ENCODE peak calls at places on chromosomes 11 and 22, in five cellular contexts. I is nephron progenitor cell; Q is CD8-positive, alpha-beta T cell; W is HEK293T; O is activated CD4-positive, alpha-beta T cell treated with anti-CD3 and anti-CD28 coated beads for 36 hours. V is an unnamed sample.

GRCh38 chr11:67308031-67308866 is 4.9 kb downstream of the SSH3 start:
- DNase-seq in I (no peak), Q (no peak), W (no peak), O (no peak), V (no peak)

GRCh38 chr11:40255457-40255856 is 1204.0 kb downstream of the LRRC4C start:
- DNase-seq in I (no peak), Q (no peak), W (no peak), O (no peak), V (no peak)

GRCh38 chr11:79708319-79708928 is 267.6 kb upstream of the TENM4 start:
- DNase-seq in I (peak; percentile 33), Q (no peak), W (peak; percentile 50), O (no peak), V (peak; percentile 36)

GRCh38 chr11:67705264-67705663 is 30.8 kb upstream of the ALDH3B2 start:
- DNase-seq in I (no peak), Q (no peak), W (no peak), O (no peak), V (no peak)

GRCh38 chr11:76469141-76469540 is 24.3 kb downstream of the EMSY start:
- DNase-seq in I (no peak), Q (no peak), W (no peak), O (no peak), V (no peak)

GRCh38 chr11:45288395-45288794 is 2.3 kb upstream of the SYT13 start:
- DNase-seq in I (no peak), Q (no peak), W (no peak), O (no peak), V (no peak)

GRCh38 chr11:10716543-10717259 is 23.1 kb upstream of the IRAG1 start:
- DNase-seq in I (no peak), Q (no peak), W (no peak), O (no peak), V (no peak)

GRCh38 chr11:15770798-15771414 is 585.4 kb downstream of the SOX6 start:
- DNase-seq in I (peak; percentile 61), Q (no peak), W (peak; percentile 67), O (peak; percentile 59), V (peak; percentile 45)

GRCh38 chr22:24432059-24432853 is 4.9 kb downstream of the ADORA2A start:
- DNase-seq in I (no peak), Q (peak; percentile 38), W (no peak), O (peak; percentile 79), V (peak; percentile 71)

GRCh38 chr22:42688241-42688913 is 32.3 kb downstream of the A4GALT start:
- DNase-seq in I (peak; percentile 78), Q (no peak), W (peak; percentile 84), O (no peak), V (peak; percentile 86)